ENCODE peak calls at places on chromosomes 16 and 17, in seven cellular contexts. I is NCI-H1930, T is uterus, Q is GM23248, W is cardiac fibroblast, S is activated T-cell treated with anti-CD3 and anti-CD28 coated beads for 1 hour, A is IMR-90. E is an unnamed sample.

GRCh38 chr17:16853661-16854320 is 118.1 kb downstream of the TNFRSF13B start:
- DNase-seq in I (no peak), T (no peak), Q (no peak), W (no peak), S (no peak), A (no peak), E (no peak)

GRCh38 chr16:82302007-82302733 is 132.1 kb upstream of the MPHOSPH6 start:
- DNase-seq in I (no peak), T (no peak), Q (no peak), W (no peak), S (no peak), A (no peak), E (no peak)

GRCh38 chr16:70749006-70749678 is 51.8 kb downstream of the VAC14 start:
- DNase-seq in I (no peak), T (no peak), Q (no peak), W (no peak), S (no peak), A (no peak), E (no peak)

GRCh38 chr17:63842173-63842539 is 329 bp downstream of the SMARCD2 start:
- DNase-seq in I (no peak), T (peak; percentile 51), Q (no peak), W (no peak), S (no peak), A (no peak), E (no peak)

GRCh38 chr17:8057691-8058114 is 18.8 kb downstream of the ALOX15B start:
- DNase-seq in I (peak; percentile 87), T (no peak), Q (peak; percentile 88), W (peak; percentile 87), S (no peak), A (peak; percentile 75), E (peak; percentile 82)

GRCh38 chr17:8687732-8688131 is 56.9 kb downstream of the CCDC42 start:
- DNase-seq in I (no peak), T (no peak), Q (peak; percentile 29), W (no peak), S (no peak), A (no peak), E (no peak)

GRCh38 chr16:1326946-1327618 is 6.4 kb upstream of the BAIAP3 start:
- DNase-seq in I (no peak), T (no peak), Q (no peak), W (no peak), S (no peak), A (no peak), E (no peak)

GRCh38 chr16:31700530-31701388 is 172.8 kb upstream of the ZNF267 start:
- DNase-seq in I (peak; percentile 87), T (peak; percentile 81), Q (peak; percentile 36), W (peak; percentile 58), S (peak; percentile 82), A (peak; percentile 49), E (peak; percentile 38)

GRCh38 chr17:47719411-47720152 is 13.5 kb upstream of the TBX21 start:
- DNase-seq in I (no peak), T (no peak), Q (peak; percentile 83), W (no peak), S (no peak), A (peak; percentile 72), E (peak; percentile 69)

GRCh38 chr17:51035436-51035835 is 85.2 kb downstream of the SPAG9 start:
- DNase-seq in I (no peak), T (no peak), Q (peak; percentile 89), W (peak; percentile 95), S (no peak), A (peak; percentile 91), E (peak; percentile 98)

GRCh38 chr16:27911486-27911885 is 152.0 kb downstream of the GSG1L start:
- DNase-seq in I (no peak), T (no peak), Q (no peak), W (no peak), S (no peak), A (no peak), E (no peak)

GRCh38 chr17:78359936-78360370 is at the start of gene SOCS3:
- DNase-seq in I (peak; percentile 83), T (peak; percentile 96), Q (peak; percentile 99), W (peak; percentile 99), S (peak; percentile 94), A (peak; percentile 94), E (peak; percentile 97)

GRCh38 chr16:11977206-11978041 is 890 bp downstream of the SNX29 start:
- DNase-seq in I (no peak), T (peak; percentile 42), Q (peak; percentile 95), W (peak; percentile 81), S (no peak), A (peak; percentile 82), E (peak; percentile 79)

GRCh38 chr16:58040496-58040846 is 14.9 kb downstream of the MMP15 start:
- DNase-seq in I (no peak), T (no peak), Q (no peak), W (no peak), S (no peak), A (no peak), E (no peak)

GRCh38 chr17:74361613-74362391 is at the start of gene BTBD17:
- DNase-seq in I (peak; percentile 47), T (peak; percentile 40), Q (peak; percentile 55), W (peak; percentile 49), S (peak; percentile 26), A (no peak), E (peak; percentile 42)

E was measured in iris pigment epithelial cell.